ENCODE peak calls at places on chromosomes 7 and 10, in eight cellular contexts. T is epithelial cell of prostate; U is CD4-positive, CD25-positive, alpha-beta regulatory T cell; F is caudate nucleus; S is IMR-90; O is CD8-positive, alpha-beta memory T cell; B is A549; K is heart right ventricle. H is an unnamed sample.
A peak's percentile ranks its signal among the peaks of the same experiment; 100 is the strongest.

GRCh38 chr10:128005858-128006257 is 99.0 kb downstream of the PTPRE start:
- DNase-seq in T (no peak), U (no peak), F (no peak), S (no peak), O (no peak), B (no peak), K (no peak), H (no peak)

GRCh38 chr10:132721725-132722124 is 64.2 kb downstream of the NKX6-2 start:
- DNase-seq in T (no peak), U (no peak), F (no peak), S (peak; percentile 49), O (no peak), B (no peak), K (no peak), H (no peak)

GRCh38 chr10:3477683-3478082 is 305.1 kb upstream of the PITRM1 start:
- DNase-seq in T (peak; percentile 96), U (no peak), F (no peak), S (peak; percentile 90), O (no peak), B (no peak), K (no peak), H (no peak)

GRCh38 chr10:76082956-76083355 is 651.5 kb downstream of the LRMDA start:
- DNase-seq in T (no peak), U (no peak), F (no peak), S (peak; percentile 29), O (no peak), B (peak; percentile 24), K (no peak), H (no peak)

GRCh38 chr7:157686285-157686894 is 349.6 kb downstream of the DNAJB6 start:
- DNase-seq in T (no peak), U (no peak), F (peak; percentile 76), S (no peak), O (peak; percentile 12), B (no peak), K (no peak), H (no peak)

GRCh38 chr7:101987494-101987893 is 170.1 kb downstream of the CUX1 start:
- DNase-seq in T (no peak), U (no peak), F (no peak), S (no peak), O (no peak), B (no peak), K (no peak), H (no peak)

GRCh38 chr10:31242902-31243301 is 76.1 kb upstream of the ZEB1 start:
- DNase-seq in T (peak; percentile 29), U (peak; percentile 17), F (no peak), S (peak; percentile 99), O (no peak), B (peak; percentile 40), K (peak; percentile 9), H (no peak)

GRCh38 chr10:69407621-69408301 is 9.0 kb downstream of the TACR2 start:
- DNase-seq in T (no peak), U (peak; percentile 61), F (no peak), S (no peak), O (peak; percentile 56), B (peak; percentile 58), K (no peak), H (peak; percentile 82)

GRCh38 chr7:85185355-85186082 is 1.3 kb downstream of the SEMA3D start:
- DNase-seq in T (no peak), U (no peak), F (peak; percentile 32), S (peak; percentile 61), O (no peak), B (peak; percentile 9), K (peak; percentile 42), H (no peak)

GRCh38 chr10:117140525-117140902 is 2.4 kb upstream of the VAX1 start:
- DNase-seq in T (no peak), U (no peak), F (no peak), S (no peak), O (no peak), B (no peak), K (no peak), H (no peak)

GRCh38 chr10:62735464-62736188 is 68.9 kb upstream of the ADO start:
- DNase-seq in T (no peak), U (peak; percentile 26), F (no peak), S (peak; percentile 47), O (no peak), B (no peak), K (no peak), H (peak; percentile 49)

GRCh38 chr10:123496336-123496735 is 169.8 kb upstream of the GPR26 start:
- DNase-seq in T (no peak), U (no peak), F (no peak), S (no peak), O (no peak), B (no peak), K (no peak), H (no peak)

GRCh38 chr10:116809528-116810500 is 39.5 kb upstream of the ENO4 start:
- DNase-seq in T (no peak), U (no peak), F (no peak), S (no peak), O (no peak), B (peak; percentile 44), K (no peak), H (no peak)

GRCh38 chr10:114751856-114752255 is 69.7 kb upstream of the FHIP2A start:
- DNase-seq in T (no peak), U (no peak), F (no peak), S (peak; percentile 65), O (no peak), B (no peak), K (no peak), H (no peak)

GRCh38 chr7:76011437-76011836 is 17.0 kb upstream of the TMEM120A start:
- DNase-seq in T (no peak), U (no peak), F (no peak), S (peak; percentile 90), O (no peak), B (no peak), K (peak; percentile 77), H (no peak)

GRCh38 chr7:78090616-78091015 is 292.0 kb downstream of the PHTF2 start:
- DNase-seq in T (no peak), U (no peak), F (no peak), S (peak; percentile 16), O (no peak), B (no peak), K (no peak), H (no peak)

GRCh38 chr10:247480-247879 is 112.2 kb downstream of the ZMYND11 start:
- DNase-seq in T (no peak), U (no peak), F (no peak), S (no peak), O (no peak), B (no peak), K (no peak), H (no peak)

GRCh38 chr10:96417432-96417831 is 58.6 kb upstream of the OPALIN start:
- DNase-seq in T (no peak), U (no peak), F (no peak), S (no peak), O (no peak), B (no peak), K (no peak), H (no peak)
- H3K27ac ChIP-seq in T (no peak overlapping the region), U (no peak overlapping the region), F (no peak overlapping the region), S (no peak overlapping the region), O (no peak overlapping the region), B (no peak overlapping the region), K (no peak overlapping the region), H (no peak overlapping the region)

GRCh38 chr10:29647483-29647882 is 12.7 kb upstream of the SVIL start:
- DNase-seq in T (no peak), U (peak; percentile 21), F (no peak), S (no peak), O (no peak), B (no peak), K (no peak), H (peak; percentile 54)

GRCh38 chr10:29648983-29649268 is 14.2 kb upstream of the SVIL start:
- DNase-seq in T (no peak), U (no peak), F (no peak), S (peak; percentile 68), O (no peak), B (no peak), K (no peak), H (no peak)

GRCh38 chr10:29646238-29646902 is 11.6 kb upstream of the SVIL start:
- DNase-seq in T (no peak), U (no peak), F (no peak), S (peak; percentile 36), O (no peak), B (no peak), K (no peak), H (peak; percentile 56)

GRCh38 chr10:29648114-29648982 is 13.6 kb upstream of the SVIL start:
- DNase-seq in T (no peak), U (peak; percentile 32), F (no peak), S (peak; percentile 38), O (no peak), B (no peak), K (no peak), H (no peak)

GRCh38 chr10:29646960-29647431 is 12.2 kb upstream of the SVIL start:
- DNase-seq in T (no peak), U (no peak), F (no peak), S (peak; percentile 6), O (no peak), B (no peak), K (no peak), H (no peak)
- H3K27ac ChIP-seq in T (peak overlapping the region; percentile 37), U (no peak overlapping the region), F (no peak overlapping the region), S (no peak overlapping the region), O (no peak overlapping the region), B (peak overlapping the region; percentile 22), K (peak overlapping the region; percentile 38), H (no peak overlapping the region)

GRCh38 chr7:159022238-159022993 is 122.3 kb downstream of the VIPR2 start:
- DNase-seq in T (no peak), U (no peak), F (no peak), S (no peak), O (peak; percentile 26), B (no peak), K (no peak), H (no peak)
- H3K27ac ChIP-seq in T (no peak overlapping the region), U (no peak overlapping the region), F (no peak overlapping the region), S (no peak overlapping the region), O (no peak overlapping the region), B (peak overlapping the region; percentile 68), K (no peak overlapping the region), H (no peak overlapping the region)

GRCh38 chr7:116920359-116920758 is 32.9 kb upstream of the ST7 start:
- DNase-seq in T (no peak), U (no peak), F (no peak), S (no peak), O (no peak), B (no peak), K (no peak), H (no peak)

GRCh38 chr7:116924741-116925140 is 28.6 kb upstream of the ST7 start:
- DNase-seq in T (no peak), U (no peak), F (no peak), S (peak; percentile 55), O (no peak), B (no peak), K (no peak), H (no peak)

GRCh38 chr7:116922545-116922944 is 30.8 kb upstream of the ST7 start:
- DNase-seq in T (no peak), U (no peak), F (no peak), S (no peak), O (no peak), B (no peak), K (no peak), H (no peak)

GRCh38 chr7:116918744-116919143 is 34.6 kb upstream of the ST7 start:
- DNase-seq in T (no peak), U (no peak), F (no peak), S (peak; percentile 28), O (no peak), B (no peak), K (no peak), H (no peak)
- H3K27ac ChIP-seq in T (no peak overlapping the region), U (no peak overlapping the region), F (no peak overlapping the region), S (no peak overlapping the region), O (no peak overlapping the region), B (no peak overlapping the region), K (no peak overlapping the region), H (no peak overlapping the region)

H was measured in Karpas-422.